ENCODE peak calls at places on chromosomes 5 and 9, in eight cellular contexts. P is WTC11, K is GM12864, Z is fibroblast of the aortic adventitia, M is fibroblast of pulmonary artery, B is astrocyte of the spinal cord, V is cardiac fibroblast, Y is pancreas. W is an unnamed sample.
A peak's percentile ranks its signal among the peaks of the same experiment; 100 is the strongest.

GRCh38 chr5:75710630-75711029 is 6.6 kb downstream of the POC5 start:
- DNase-seq in P (no peak), B (no peak), Y (no peak), Z (no peak), K (no peak), V (no peak), M (no peak), W (no peak)

GRCh38 chr9:437066-438015 is 222.7 kb downstream of the DOCK8 start:
- DNase-seq in M (peak; percentile 90), V (peak; percentile 95), Y (no peak), B (peak; percentile 57), P (no peak), K (no peak), Z (peak; percentile 95), W (no peak)

GRCh38 chr5:115586525-115587146 is 15.6 kb downstream of the TICAM2 start:
- DNase-seq in B (peak; percentile 30), K (no peak), M (peak; percentile 64), Y (no peak), P (no peak), V (peak; percentile 62), Z (peak; percentile 71), W (no peak)

GRCh38 chr5:112923988-112924387 is 2.0 kb upstream of the REEP5 start:
- DNase-seq in K (no peak), Y (no peak), V (no peak), M (no peak), B (no peak), Z (no peak), P (no peak), W (no peak)

GRCh38 chr9:16289639-16290038 is 580.8 kb downstream of the BNC2 start:
- DNase-seq in Z (no peak), Y (no peak), B (no peak), M (peak; percentile 51), P (no peak), K (no peak), V (peak; percentile 56), W (no peak)

GRCh38 chr9:37559855-37560592 is 16.2 kb downstream of the FBXO10 start:
- DNase-seq in Y (no peak), Z (no peak), K (no peak), P (no peak), M (no peak), B (no peak), V (no peak), W (no peak)

GRCh38 chr9:121776739-121777637 is 125.6 kb downstream of the DAB2IP start:
- DNase-seq in Y (no peak), V (no peak), Z (no peak), K (no peak), P (peak; percentile 3), B (no peak), M (no peak), W (no peak)

GRCh38 chr5:135890867-135891266 is 4.8 kb downstream of the IL9 start:
- DNase-seq in M (no peak), Y (no peak), Z (no peak), B (no peak), K (no peak), V (no peak), P (no peak), W (no peak)

GRCh38 chr9:109314011-109314531 is 6.8 kb downstream of the EPB41L4B start:
- DNase-seq in K (no peak), Z (no peak), B (no peak), Y (no peak), P (no peak), M (no peak), V (no peak), W (no peak)

GRCh38 chr5:74266836-74267235 is 373.7 kb downstream of the ENC1 start:
- DNase-seq in B (no peak), Z (no peak), K (no peak), P (no peak), V (no peak), Y (no peak), M (no peak), W (no peak)

GRCh38 chr5:96408276-96408777 is 24.7 kb downstream of the PCSK1 start:
- DNase-seq in M (peak; percentile 99), V (peak; percentile 93), K (no peak), Z (peak; percentile 93), P (no peak), Y (no peak), B (no peak), W (no peak)

GRCh38 chr5:78317515-78317914 is 23.0 kb upstream of the AP3B1 start:
- DNase-seq in K (no peak), M (no peak), Y (no peak), V (no peak), B (no peak), Z (no peak), P (no peak), W (no peak)

GRCh38 chr5:174981416-174981815 is 257.0 kb downstream of the MSX2 start:
- DNase-seq in K (no peak), B (no peak), M (no peak), Y (no peak), V (no peak), P (no peak), Z (no peak), W (no peak)

GRCh38 chr9:93479726-93480125 is 26.3 kb upstream of the FAM120AOS start:
- DNase-seq in B (no peak), Z (peak; percentile 47), K (no peak), V (peak; percentile 61), Y (no peak), M (peak; percentile 62), P (no peak), W (no peak)

GRCh38 chr9:132671620-132672412 is 1.6 kb downstream of the GTF3C4 start:
- DNase-seq in B (no peak), Y (no peak), M (no peak), Z (peak; percentile 8), P (no peak), V (no peak), K (no peak), W (no peak)

GRCh38 chr5:151719228-151719861 is 32.6 kb upstream of the SPARC start:
- DNase-seq in Z (peak; percentile 76), V (peak; percentile 70), K (no peak), Y (no peak), P (peak; percentile 43), M (peak; percentile 74), B (no peak), W (no peak)

GRCh38 chr9:31839273-31839672 is 545.2 kb upstream of the ACO1 start:
- DNase-seq in M (peak; percentile 2), P (no peak), V (no peak), K (no peak), Z (no peak), B (peak; percentile 8), Y (no peak), W (no peak)

GRCh38 chr5:99644822-99645221 is 716.0 kb upstream of the CHD1 start:
- DNase-seq in Y (no peak), Z (no peak), B (no peak), P (no peak), M (no peak), V (no peak), K (no peak), W (no peak)

GRCh38 chr5:140260089-140260656 is 42.7 kb downstream of the PFDN1 start:
- DNase-seq in V (no peak), P (no peak), B (no peak), Z (no peak), K (no peak), M (no peak), Y (no peak), W (no peak)
- TF ChIP-seq CTCF in V (no peak), P (no peak), B (no peak), Z (no peak), K (no peak), M (no peak), Y (no peak), W (no peak)

GRCh38 chr9:107710552-107710951 is 221.0 kb upstream of the KLF4 start:
- DNase-seq in B (no peak), K (no peak), Y (no peak), P (no peak), M (no peak), Z (no peak), V (no peak), W (no peak)

GRCh38 chr9:107708786-107709185 is 219.2 kb upstream of the KLF4 start:
- DNase-seq in V (no peak), Z (no peak), K (no peak), P (no peak), Y (no peak), B (no peak), M (no peak), W (no peak)

GRCh38 chr9:107710988-107711387 is 221.4 kb upstream of the KLF4 start:
- DNase-seq in B (no peak), M (no peak), Y (no peak), P (no peak), Z (no peak), K (no peak), V (no peak), W (no peak)

GRCh38 chr9:107711528-107711927 is 222.0 kb upstream of the KLF4 start:
- DNase-seq in B (peak; percentile 80), V (peak; percentile 94), K (no peak), Z (peak; percentile 93), M (peak; percentile 94), Y (no peak), P (no peak), W (no peak)

GRCh38 chr9:107712390-107712789 is 222.8 kb upstream of the KLF4 start:
- DNase-seq in V (peak; percentile 45), P (no peak), Z (peak; percentile 35), Y (no peak), B (peak; percentile 69), K (no peak), M (peak; percentile 59), W (no peak)
- TF ChIP-seq CTCF in V (peak; percentile 32), P (no peak), Z (no peak), Y (no peak), B (no peak), K (peak; percentile 16), M (peak; percentile 15), W (no peak)

DNA sequence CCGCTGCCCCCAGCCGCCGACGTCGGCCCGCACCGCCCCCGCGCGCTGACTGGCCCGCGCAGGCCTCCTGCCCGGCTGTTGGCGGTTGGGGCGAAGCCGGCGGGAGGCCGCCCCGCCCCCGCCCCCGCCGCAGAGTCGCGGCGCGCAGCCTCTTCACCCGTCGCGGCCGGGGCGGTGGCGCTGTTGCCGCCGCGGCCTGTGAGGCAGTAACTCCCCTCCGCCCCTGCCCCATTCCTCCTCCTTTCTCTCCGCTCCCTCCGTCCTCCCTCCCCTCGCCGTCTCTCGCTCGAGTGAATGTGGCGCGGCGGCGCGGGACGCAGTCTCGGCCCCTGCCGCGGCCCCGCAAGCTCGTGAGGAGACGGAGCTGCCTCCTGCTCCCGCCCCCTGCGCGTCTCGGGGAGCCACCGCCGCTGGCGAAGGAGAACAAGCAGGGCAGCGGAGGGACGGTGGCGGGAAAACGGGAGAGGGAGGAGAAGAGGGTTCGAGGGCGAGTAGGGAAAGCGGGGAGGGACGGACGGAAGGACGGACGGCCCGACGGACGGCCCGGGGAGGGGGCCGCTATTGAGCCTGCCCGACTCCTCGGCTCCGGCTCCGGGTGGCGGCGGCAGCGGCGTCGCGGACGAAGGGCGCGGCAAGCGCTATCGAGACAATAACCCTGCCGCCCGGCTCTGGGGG is 637 bp upstream of the ERBIN start:
- DNase-seq in Y (peak; percentile 88), Z (peak; percentile 82), V (peak; percentile 93), B (peak; percentile 89), M (peak; percentile 90), K (no peak), P (peak; percentile 84), W (peak; percentile 95)
- TF ChIP-seq CTCF in Y (no peak), Z (peak; percentile 26), V (peak; percentile 7), B (peak; percentile 17), M (no peak), K (peak; percentile 34), P (no peak), W (no peak)

DNA sequence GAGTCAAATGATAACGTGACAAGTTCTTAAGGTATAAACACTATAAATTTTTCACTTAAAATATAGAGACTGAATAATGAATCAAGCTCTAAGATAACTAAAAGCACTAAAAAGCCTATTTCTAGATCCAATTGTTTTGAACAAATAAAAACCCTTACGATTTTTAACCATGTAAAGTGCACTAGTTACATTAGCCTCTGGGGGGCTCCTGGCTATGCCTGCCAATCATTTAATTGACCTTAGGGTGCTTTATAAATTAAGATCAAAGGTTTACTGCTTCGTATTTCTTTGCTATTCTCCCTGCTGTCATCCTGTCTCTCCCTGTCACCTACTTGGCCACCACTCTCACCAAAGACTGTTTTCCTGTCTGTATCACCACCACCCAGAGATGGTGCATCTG is 133.4 kb downstream of the ESM1 start:
- DNase-seq in B (no peak), Y (no peak), V (no peak), Z (no peak), P (no peak), K (no peak), M (no peak), W (no peak)
- TF ChIP-seq CTCF in B (no peak), Y (no peak), V (no peak), Z (no peak), P (peak; percentile 17), K (peak; percentile 7), M (peak; percentile 16), W (no peak)

W was measured in left lung.